ENCODE peak calls at places on chromosomes 3 and 15, in six cellular contexts. O is WTC11, I is A549, D is endothelial cell of umbilical vein, J is K562, Y is H1. Z is an unnamed sample.

GRCh38 chr3:21620511-21621395 is 130.3 kb downstream of the ZNF385D start:
- DNase-seq in I (no peak), Y (no peak), J (no peak), D (no peak), O (no peak), Z (no peak)

GRCh38 chr3:66076861-66077495 is 38.3 kb upstream of the MAGI1 start:
- DNase-seq in D (no peak), J (no peak), I (no peak), Y (no peak), O (no peak), Z (no peak)

GRCh38 chr3:16478516-16478915 is 35.0 kb downstream of the RFTN1 start:
- DNase-seq in J (no peak), D (peak; percentile 19), I (no peak), O (no peak), Y (no peak), Z (no peak)

GRCh38 chr3:151156618-151157216 is 46.3 kb downstream of the GPR171 start:
- DNase-seq in O (peak; percentile 25), J (peak; percentile 44), D (peak; percentile 59), Y (no peak), I (peak; percentile 74), Z (peak; percentile 67)

GRCh38 chr3:35393916-35394315 is 245.4 kb upstream of the ARPP21 start:
- DNase-seq in J (no peak), Y (peak; percentile 3), D (no peak), O (no peak), I (no peak), Z (no peak)

GRCh38 chr15:54518145-54518941 is 540.1 kb downstream of the UNC13C start:
- DNase-seq in Y (no peak), J (no peak), I (no peak), O (no peak), D (no peak), Z (no peak)

GRCh38 chr3:127172211-127172610 is 20.7 kb upstream of the PRR23E start:
- DNase-seq in Y (no peak), I (no peak), J (no peak), O (no peak), D (no peak), Z (no peak)

GRCh38 chr3:158471639-158472294 is 99.2 kb upstream of the MLF1 start:
- DNase-seq in I (peak; percentile 71), J (no peak), D (peak; percentile 94), O (no peak), Y (no peak), Z (peak; percentile 42)

GRCh38 chr15:48644498-48644826 is 1.0 kb downstream of the FBN1 start:
- DNase-seq in O (no peak), D (peak; percentile 55), J (no peak), Y (no peak), I (no peak), Z (no peak)

GRCh38 chr3:138863776-138864113 is 29.0 kb upstream of the PIK3CB start:
- DNase-seq in O (no peak), Y (no peak), I (no peak), D (no peak), J (no peak), Z (no peak)

GRCh38 chr3:142040941-142041575 is 108.3 kb downstream of the TFDP2 start:
- DNase-seq in D (no peak), O (no peak), J (no peak), Y (no peak), I (no peak), Z (no peak)

GRCh38 chr3:32304510-32304909 is 66.0 kb downstream of the CMTM8 start:
- DNase-seq in D (no peak), O (no peak), Y (no peak), I (no peak), J (no peak), Z (peak; percentile 88)

GRCh38 chr15:68786753-68787152 is 33.9 kb downstream of the ANP32A start:
- DNase-seq in Y (no peak), I (no peak), J (no peak), D (no peak), O (no peak), Z (no peak)

GRCh38 chr3:69690-70089 is 126.9 kb upstream of the CHL1 start:
- DNase-seq in O (no peak), Y (no peak), J (no peak), D (no peak), I (no peak), Z (no peak)

GRCh38 chr3:29280675-29281264 is at the start of gene RBMS3:
- DNase-seq in J (no peak), Y (peak; percentile 57), I (peak; percentile 94), O (peak; percentile 68), D (peak; percentile 95), Z (no peak)

GRCh38 chr3:170523248-170523647 is 62.6 kb downstream of the SLC7A14 start:
- DNase-seq in I (no peak), O (no peak), Y (no peak), J (no peak), D (peak; percentile 77), Z (no peak)

GRCh38 chr3:101571028-101571895 is 2.7 kb upstream of the PCNP start:
- DNase-seq in O (no peak), J (no peak), Y (no peak), D (no peak), I (no peak), Z (no peak)

GRCh38 chr3:70856414-70857162 is 544.1 kb upstream of the MDFIC2 start:
- DNase-seq in D (peak; percentile 42), Y (no peak), O (no peak), J (no peak), I (peak; percentile 69), Z (no peak)

GRCh38 chr15:41925209-41925608 is 31.4 kb upstream of the SPTBN5 start:
- DNase-seq in O (no peak), Y (no peak), J (no peak), D (no peak), I (no peak), Z (no peak)

GRCh38 chr15:33701304-33701696 is 267.0 kb upstream of the CHRM5 start:
- DNase-seq in J (no peak), O (no peak), Y (no peak), D (no peak), I (peak; percentile 22), Z (no peak)

GRCh38 chr15:84731774-84732173 is 15.8 kb upstream of the SEC11A start:
- DNase-seq in O (no peak), J (no peak), I (no peak), D (no peak), Y (no peak), Z (no peak)

GRCh38 chr15:70241561-70242320 is 144.0 kb upstream of the TLE3 start:
- DNase-seq in O (no peak), Y (no peak), J (no peak), I (no peak), D (no peak), Z (no peak)

GRCh38 chr3:80889643-80890042 is 871.8 kb downstream of the GBE1 start:
- DNase-seq in D (peak; percentile 79), O (no peak), I (no peak), Y (no peak), J (no peak), Z (no peak)

GRCh38 chr15:98873441-98874218 is 134.0 kb downstream of the PGPEP1L start:
- DNase-seq in J (no peak), D (no peak), O (no peak), Y (no peak), I (peak; percentile 97), Z (no peak)

GRCh38 chr3:121803921-121804320 is 30.9 kb downstream of the IQCB1 start:
- DNase-seq in I (no peak), D (no peak), Y (no peak), J (no peak), O (no peak), Z (no peak)

GRCh38 chr3:11661827-11662226 is 18.1 kb upstream of the VGLL4 start:
- DNase-seq in J (no peak), O (no peak), I (peak; percentile 33), Y (no peak), D (peak; percentile 63), Z (no peak)

GRCh38 chr15:62257991-62258390 is 92.9 kb upstream of the C2CD4B start:
- DNase-seq in D (no peak), I (no peak), Y (no peak), O (no peak), J (no peak), Z (no peak)

GRCh38 chr3:14769531-14770325 is 49.0 kb upstream of the FGD5 start:
- DNase-seq in I (no peak), J (no peak), Y (no peak), O (no peak), D (no peak), Z (no peak)

GRCh38 chr3:130662407-130663028 is 84.1 kb downstream of the PIK3R4 start:
- DNase-seq in J (no peak), Y (no peak), I (no peak), O (no peak), D (no peak), Z (no peak)

GRCh38 chr15:99442268-99442897 is 123.4 kb upstream of the MEF2A start:
- DNase-seq in J (no peak), O (no peak), D (peak; percentile 94), I (peak; percentile 43), Y (no peak), Z (no peak)

GRCh38 chr15:84992157-84992940 is 10.7 kb downstream of the PDE8A start:
- DNase-seq in Y (no peak), D (peak; percentile 61), O (no peak), I (peak; percentile 76), J (no peak), Z (peak; percentile 49)

GRCh38 chr3:108090066-108090700 is 648 bp downstream of the CD47 start:
- DNase-seq in J (no peak), I (peak; percentile 52), Y (no peak), D (peak; percentile 60), O (peak; percentile 37), Z (no peak)

GRCh38 chr3:23540600-23540999 is 265.2 kb upstream of the UBE2E1 start:
- DNase-seq in D (no peak), J (no peak), I (no peak), O (no peak), Y (no peak), Z (peak; percentile 4)

GRCh38 chr3:189941679-189942078 is 179.0 kb downstream of the P3H2 start:
- DNase-seq in O (no peak), J (no peak), D (peak; percentile 53), I (peak; percentile 87), Y (no peak), Z (peak; percentile 79)

GRCh38 chr3:135757421-135757820 is 208.1 kb upstream of the PPP2R3A start:
- DNase-seq in J (no peak), I (no peak), O (no peak), D (no peak), Y (no peak), Z (no peak)

GRCh38 chr3:46448721-46449120 is 16.0 kb downstream of the LTF start:
- DNase-seq in J (no peak), Y (no peak), D (no peak), I (no peak), O (no peak), Z (no peak)
- TF ChIP-seq JUN in J (no peak), Y (no peak), D (no peak), I (no peak), O (no peak), Z (no peak)

GRCh38 chr15:101168898-101169297 is 83.0 kb downstream of the CHSY1 start:
- DNase-seq in J (no peak), O (no peak), I (no peak), Y (no peak), D (no peak), Z (no peak)
- TF ChIP-seq JUN in J (no peak), O (no peak), I (no peak), Y (no peak), D (no peak), Z (no peak)

GRCh38 chr15:87681054-87681453 is 575.5 kb downstream of the NTRK3 start:
- DNase-seq in I (no peak), Y (no peak), D (no peak), J (no peak), O (no peak), Z (no peak)
- TF ChIP-seq JUN in I (no peak), Y (no peak), D (no peak), J (no peak), O (no peak), Z (no peak)

GRCh38 chr3:69585472-69585871 is 153.8 kb upstream of the MITF start:
- DNase-seq in J (no peak), O (no peak), Y (no peak), I (no peak), D (no peak), Z (no peak)
- TF ChIP-seq JUN in J (no peak), O (no peak), Y (no peak), I (no peak), D (no peak), Z (no peak)

Z was measured in HepG2.